ENCODE peak calls at places on chromosome 15, in five cellular contexts. T is LHCN-M2, K is Caki2, L is T-helper 2 cell, P is amniotic stem cell. C is an unnamed sample.

GRCh38 chr15:31489801-31490646 is 163.4 kb downstream of the KLF13 start:
- DNase-seq in K (peak), T (peak), P (peak), L (peak), C (no peak)

GRCh38 chr15:34358367-34358766 is 8.6 kb downstream of the LPCAT4 start:
- DNase-seq in T (no peak), P (no peak), K (no peak), L (no peak), C (no peak)

GRCh38 chr15:62124176-62124952 is 40.7 kb downstream of the C2CD4B start:
- DNase-seq in L (no peak), K (no peak), P (no peak), T (no peak), C (no peak)

GRCh38 chr15:62619526-62619925 is 423.0 kb upstream of the TPM1 start:
- DNase-seq in K (no peak), T (no peak), P (no peak), L (no peak), C (no peak)

GRCh38 chr15:78353093-78353492 is 12.9 kb downstream of the CRABP1 start:
- DNase-seq in T (peak), K (peak), L (no peak), P (no peak), C (no peak)

GRCh38 chr15:27514526-27514925 is 543.5 kb downstream of the GABRG3 start:
- DNase-seq in K (no peak), L (no peak), T (no peak), P (no peak), C (no peak)

GRCh38 chr15:67914537-67915373 is 74.9 kb upstream of the RNU6-1 start:
- DNase-seq in T (no peak), K (peak), L (no peak), P (no peak), C (no peak)

GRCh38 chr15:40449275-40449674 is 8.5 kb downstream of the BAHD1 start:
- DNase-seq in P (no peak), L (no peak), K (no peak), T (peak), C (no peak)

GRCh38 chr15:40930430-40931299 is 1.5 kb downstream of the DLL4 start:
- DNase-seq in T (no peak), L (no peak), P (no peak), K (peak), C (no peak)

GRCh38 chr15:93052090-93052892 is 36.7 kb downstream of the RGMA start:
- DNase-seq in K (no peak), P (no peak), T (no peak), L (no peak), C (no peak)

GRCh38 chr15:93042211-93042610 is 46.8 kb downstream of the RGMA start:
- DNase-seq in K (no peak), L (no peak), P (no peak), T (no peak), C (no peak)

GRCh38 chr15:67183443-67184169 is 70.9 kb downstream of the AAGAB start:
- DNase-seq in K (no peak), P (peak), T (no peak), L (no peak), C (no peak)

GRCh38 chr15:68583936-68584703 is 5.3 kb downstream of the CORO2B start:
- DNase-seq in L (no peak), P (no peak), T (no peak), K (no peak), C (no peak)

GRCh38 chr15:66654718-66655375 is 47.2 kb upstream of the SMAD6 start:
- DNase-seq in P (no peak), T (no peak), K (no peak), L (no peak), C (no peak)